ENCODE peak calls at places on chromosomes 3 and 15, in eight cellular contexts. U is activated effector memory CD4-positive, alpha-beta T cell treated with anti-CD3 and anti-CD28 coated beads, Interleukin-2, amount 50 U/mL, for 16 hours; B is T47D; X is astrocyte of the spinal cord; F is activated CD8-positive, alpha-beta memory T cell treated with anti-CD3 and anti-CD28 coated beads for 48 hours; O is activated T-helper 1 cell treated with anti-CD3 and anti-CD28 coated beads, Interleukin-2, amount 50 U/mL, for 16 hours; Z is tibial artery; S is lower leg skin. I is an unnamed sample.

GRCh38 chr15:88243895-88244787 is 12.4 kb downstream of the NTRK3 start:
- DNase-seq in O (no peak), F (no peak), X (peak), Z (no peak), U (no peak), S (no peak), B (peak), I (no peak)

GRCh38 chr3:53102601-53103147 is 27.6 kb downstream of the RFT1 start:
- DNase-seq in O (no peak), F (peak), X (no peak), S (no peak), Z (no peak), U (peak), B (no peak), I (no peak)

GRCh38 chr3:126431103-126431534 is 36.4 kb downstream of the CFAP100 start:
- DNase-seq in Z (no peak), O (no peak), F (no peak), U (no peak), X (no peak), B (no peak), S (no peak), I (no peak)

GRCh38 chr15:80440024-80440423 is 35.8 kb downstream of the ARNT2 start:
- DNase-seq in F (no peak), O (no peak), Z (no peak), S (no peak), B (no peak), X (no peak), U (no peak), I (no peak)

GRCh38 chr3:183392166-183393034 is 36.0 kb downstream of the MCF2L2 start:
- DNase-seq in Z (no peak), X (no peak), S (no peak), F (no peak), U (no peak), B (no peak), O (no peak), I (no peak)

GRCh38 chr3:78712270-78712669 is 1055.5 kb downstream of the ROBO1 start:
- DNase-seq in F (no peak), Z (no peak), O (no peak), B (no peak), S (no peak), X (no peak), U (no peak), I (no peak)

GRCh38 chr15:55007561-55007960 is 189.2 kb downstream of the RSL24D1 start:
- DNase-seq in F (no peak), U (no peak), Z (peak), O (no peak), S (peak), X (no peak), B (no peak), I (no peak)

GRCh38 chr3:195064300-195064931 is 206.5 kb downstream of the XXYLT1 start:
- DNase-seq in Z (no peak), B (no peak), O (no peak), S (no peak), F (no peak), X (no peak), U (no peak), I (no peak)

GRCh38 chr3:55891106-55891505 is 404.0 kb upstream of the WNT5A start:
- DNase-seq in U (no peak), S (no peak), Z (no peak), B (no peak), X (no peak), O (no peak), F (no peak), I (no peak)

GRCh38 chr15:63066302-63066701 is 23.8 kb downstream of the TPM1 start:
- DNase-seq in S (no peak), O (no peak), U (no peak), X (peak), Z (no peak), F (no peak), B (no peak), I (no peak)

GRCh38 chr3:142315083-142315482 is 89.7 kb upstream of the GK5 start:
- DNase-seq in X (peak), B (no peak), S (no peak), F (no peak), Z (no peak), U (no peak), O (no peak), I (no peak)

GRCh38 chr3:46896386-46896785 is 18.9 kb downstream of the PTH1R start:
- DNase-seq in Z (peak), F (no peak), U (no peak), S (no peak), X (no peak), O (no peak), B (no peak), I (no peak)

GRCh38 chr3:188489639-188490405 is 335.9 kb downstream of the LPP start:
- DNase-seq in X (peak), B (no peak), F (no peak), U (no peak), Z (no peak), S (no peak), O (no peak), I (no peak)

GRCh38 chr3:147397155-147397888 is 9.0 kb downstream of the ZIC4 start:
- DNase-seq in S (no peak), F (no peak), X (peak), B (no peak), Z (no peak), U (no peak), O (no peak), I (no peak)

GRCh38 chr15:49145651-49146609 is 9.5 kb downstream of the COPS2 start:
- DNase-seq in B (peak), O (no peak), F (no peak), U (no peak), S (no peak), X (peak), Z (no peak), I (no peak)

GRCh38 chr3:52277972-52278509 is 408 bp downstream of the WDR82 start:
- DNase-seq in Z (no peak), U (peak), X (peak), B (no peak), F (peak), O (no peak), S (peak), I (no peak)

GRCh38 chr3:174409085-174409743 is 449.9 kb upstream of the NAALADL2 start:
- DNase-seq in Z (no peak), F (no peak), B (peak), U (no peak), O (no peak), S (no peak), X (no peak), I (peak)

GRCh38 chr3:58880182-58880581 is 169.6 kb downstream of the CFAP20DC start:
- DNase-seq in X (peak), B (no peak), U (no peak), Z (no peak), O (no peak), F (no peak), S (no peak), I (no peak)

GRCh38 chr3:152973575-152973974 is 138.6 kb downstream of the P2RY1 start:
- DNase-seq in Z (no peak), X (no peak), U (no peak), F (no peak), S (no peak), B (peak), O (no peak), I (no peak)

GRCh38 chr15:63560741-63561448 is 36.3 kb upstream of the FBXL22 start:
- DNase-seq in X (no peak), B (no peak), F (peak), Z (no peak), U (peak), S (no peak), O (no peak), I (no peak)

GRCh38 chr15:90264649-90265048 is 823 bp upstream of the NGRN start:
- DNase-seq in X (no peak), S (no peak), U (peak), F (no peak), B (no peak), Z (no peak), O (peak), I (no peak)

GRCh38 chr15:84992157-84992940 is 10.7 kb downstream of the PDE8A start:
- DNase-seq in X (peak), O (no peak), F (no peak), U (peak), S (no peak), Z (no peak), B (no peak), I (peak)

GRCh38 chr3:16897254-16897926 is 12.6 kb downstream of the PLCL2 start:
- DNase-seq in Z (no peak), X (no peak), B (peak), F (no peak), S (no peak), U (no peak), O (no peak), I (no peak)

GRCh38 chr15:78437107-78437761 is 782 bp upstream of the IREB2 start:
- DNase-seq in F (no peak), X (peak), Z (no peak), B (no peak), O (no peak), S (no peak), U (no peak), I (no peak)

GRCh38 chr3:120741320-120741719 is 996 bp downstream of the RABL3 start:
- DNase-seq in Z (no peak), F (no peak), X (no peak), B (no peak), U (no peak), S (no peak), O (no peak), I (no peak)

GRCh38 chr15:88630141-88630721 is 8.6 kb upstream of the ISG20 start:
- DNase-seq in X (no peak), B (no peak), U (peak), S (no peak), Z (peak), F (no peak), O (no peak), I (no peak)

GRCh38 chr3:50268703-50269451 is at the start of gene SEMA3B:
- DNase-seq in B (peak), S (no peak), X (no peak), U (no peak), Z (peak), F (no peak), O (no peak), I (peak)

GRCh38 chr15:71390101-71390500 is 274.8 kb downstream of the THSD4 start:
- DNase-seq in X (no peak), O (no peak), F (no peak), S (no peak), B (peak), Z (no peak), U (no peak), I (no peak)

GRCh38 chr3:49122886-49123545 is 2.4 kb upstream of the USP19 start:
- DNase-seq in U (no peak), X (no peak), S (no peak), B (no peak), O (no peak), F (no peak), Z (no peak), I (no peak)

GRCh38 chr15:70569139-70569717 is 194.1 kb downstream of the UACA start:
- DNase-seq in U (no peak), F (no peak), B (peak), Z (peak), S (no peak), O (no peak), X (peak), I (no peak)

GRCh38 chr3:168847293-168847883 is 751.7 kb upstream of the GOLIM4 start:
- DNase-seq in Z (no peak), O (no peak), B (peak), S (no peak), U (no peak), X (peak), F (no peak), I (peak)

GRCh38 chr15:37032091-37032775 is 68.1 kb downstream of the MEIS2 start:
- DNase-seq in U (no peak), S (no peak), X (no peak), O (no peak), F (no peak), Z (no peak), B (no peak), I (no peak)

I was measured in kidney epithelial cell.